ENCODE peak calls at places on chromosomes 5 and 9, in eight cellular contexts. One of them, this sample, is unnamed.

GRCh38 chr9:86624616-86625015 is 270.4 kb upstream of the TUT7 start:
- DNase-seq in tibial nerve: no peak
- DNase-seq in sigmoid colon: no peak
- DNase-seq in HepG2: no peak
- DNase-seq in transverse colon: no peak
- DNase-seq in ovary: no peak
- DNase-seq in A549: no peak
- DNase-seq in GM12878: no peak
- DNase-seq in this sample: no peak

GRCh38 chr5:165134146-165134545 is 1628.7 kb downstream of the MAT2B start:
- DNase-seq in GM12878: no peak
- DNase-seq in sigmoid colon: no peak
- DNase-seq in transverse colon: no peak
- DNase-seq in A549: no peak
- DNase-seq in ovary: no peak
- DNase-seq in tibial nerve: no peak
- DNase-seq in HepG2: no peak
- DNase-seq in this sample: no peak

GRCh38 chr5:163938595-163938994 is 433.2 kb downstream of the MAT2B start:
- DNase-seq in sigmoid colon: no peak
- DNase-seq in tibial nerve: no peak
- DNase-seq in ovary: no peak
- DNase-seq in GM12878: no peak
- DNase-seq in transverse colon: no peak
- DNase-seq in A549: no peak
- DNase-seq in HepG2: peak
- DNase-seq in this sample: no peak

GRCh38 chr5:87004101-87004500 is 263.6 kb upstream of the RASA1 start:
- DNase-seq in HepG2: no peak
- DNase-seq in GM12878: no peak
- DNase-seq in transverse colon: no peak
- DNase-seq in tibial nerve: no peak
- DNase-seq in sigmoid colon: no peak
- DNase-seq in A549: no peak
- DNase-seq in ovary: no peak
- DNase-seq in this sample: no peak

GRCh38 chr5:151673421-151673820 is 13.3 kb downstream of the SPARC start:
- DNase-seq in transverse colon: no peak
- DNase-seq in tibial nerve: no peak
- DNase-seq in A549: no peak
- DNase-seq in GM12878: no peak
- DNase-seq in HepG2: no peak
- DNase-seq in ovary: no peak
- DNase-seq in sigmoid colon: no peak
- DNase-seq in this sample: no peak

GRCh38 chr5:6574537-6574936 is 58.3 kb downstream of the NSUN2 start:
- DNase-seq in HepG2: no peak
- DNase-seq in GM12878: no peak
- DNase-seq in tibial nerve: no peak
- DNase-seq in sigmoid colon: no peak
- DNase-seq in ovary: no peak
- DNase-seq in transverse colon: no peak
- DNase-seq in A549: no peak
- DNase-seq in this sample: no peak

GRCh38 chr9:110672873-110673508 is 4.4 kb downstream of the MUSK start:
- DNase-seq in A549: no peak
- DNase-seq in GM12878: no peak
- DNase-seq in HepG2: no peak
- DNase-seq in tibial nerve: no peak
- DNase-seq in transverse colon: no peak
- DNase-seq in sigmoid colon: no peak
- DNase-seq in ovary: no peak
- DNase-seq in this sample: no peak

GRCh38 chr5:66793049-66793448 is 196.9 kb downstream of the MAST4 start:
- DNase-seq in GM12878: no peak
- DNase-seq in HepG2: no peak
- DNase-seq in ovary: no peak
- DNase-seq in A549: no peak
- DNase-seq in sigmoid colon: no peak
- DNase-seq in transverse colon: no peak
- DNase-seq in tibial nerve: no peak
- DNase-seq in this sample: no peak

GRCh38 chr5:10448754-10449345 is 7.2 kb downstream of the ROPN1L start:
- DNase-seq in sigmoid colon: no peak
- DNase-seq in A549: no peak
- DNase-seq in transverse colon: no peak
- DNase-seq in ovary: no peak
- DNase-seq in tibial nerve: no peak
- DNase-seq in GM12878: no peak
- DNase-seq in HepG2: no peak
- DNase-seq in this sample: no peak

GRCh38 chr5:119368238-119368630 is 12.4 kb downstream of the TNFAIP8 start:
- DNase-seq in tibial nerve: no peak
- DNase-seq in A549: no peak
- DNase-seq in HepG2: no peak
- DNase-seq in ovary: no peak
- DNase-seq in GM12878: peak
- DNase-seq in sigmoid colon: no peak
- DNase-seq in transverse colon: no peak
- DNase-seq in this sample: no peak

GRCh38 chr9:134336174-134336705 is 10.0 kb downstream of the RXRA start:
- DNase-seq in HepG2: no peak
- DNase-seq in tibial nerve: no peak
- DNase-seq in ovary: no peak
- DNase-seq in transverse colon: peak
- DNase-seq in A549: no peak
- DNase-seq in sigmoid colon: no peak
- DNase-seq in GM12878: no peak
- DNase-seq in this sample: no peak

GRCh38 chr5:57032151-57032551 is 80.2 kb upstream of the MIER3 start:
- DNase-seq in ovary: no peak
- DNase-seq in sigmoid colon: no peak
- DNase-seq in tibial nerve: no peak
- DNase-seq in A549: peak
- DNase-seq in transverse colon: peak
- DNase-seq in HepG2: peak
- DNase-seq in GM12878: no peak
- DNase-seq in this sample: no peak

GRCh38 chr5:103450333-103451061 is 112.1 kb downstream of the NUDT12 start:
- DNase-seq in GM12878: no peak
- DNase-seq in sigmoid colon: no peak
- DNase-seq in HepG2: no peak
- DNase-seq in ovary: no peak
- DNase-seq in tibial nerve: no peak
- DNase-seq in A549: no peak
- DNase-seq in transverse colon: no peak
- DNase-seq in this sample: no peak

GRCh38 chr5:39231705-39232525 is 12.6 kb upstream of the FYB1 start:
- DNase-seq in sigmoid colon: no peak
- DNase-seq in A549: peak
- DNase-seq in GM12878: peak
- DNase-seq in tibial nerve: no peak
- DNase-seq in HepG2: peak
- DNase-seq in transverse colon: no peak
- DNase-seq in ovary: no peak
- DNase-seq in this sample: no peak

GRCh38 chr5:3389471-3390026 is 206.1 kb upstream of the IRX1 start:
- DNase-seq in A549: no peak
- DNase-seq in ovary: no peak
- DNase-seq in tibial nerve: no peak
- DNase-seq in GM12878: no peak
- DNase-seq in transverse colon: no peak
- DNase-seq in HepG2: no peak
- DNase-seq in sigmoid colon: no peak
- DNase-seq in this sample: no peak

GRCh38 chr5:6081727-6082210 is 296.6 kb downstream of the MED10 start:
- DNase-seq in tibial nerve: no peak
- DNase-seq in HepG2: no peak
- DNase-seq in A549: no peak
- DNase-seq in transverse colon: no peak
- DNase-seq in ovary: no peak
- DNase-seq in sigmoid colon: no peak
- DNase-seq in GM12878: no peak
- DNase-seq in this sample: no peak

GRCh38 chr9:125674981-125675973 is 31.7 kb downstream of the MAPKAP1 start:
- DNase-seq in GM12878: no peak
- DNase-seq in HepG2: peak
- DNase-seq in ovary: no peak
- DNase-seq in transverse colon: no peak
- DNase-seq in A549: peak
- DNase-seq in sigmoid colon: no peak
- DNase-seq in tibial nerve: no peak
- DNase-seq in this sample: no peak

GRCh38 chr9:79257671-79258410 is 313.9 kb upstream of the TLE4 start:
- DNase-seq in ovary: no peak
- DNase-seq in HepG2: no peak
- DNase-seq in sigmoid colon: no peak
- DNase-seq in A549: no peak
- DNase-seq in tibial nerve: no peak
- DNase-seq in GM12878: no peak
- DNase-seq in transverse colon: no peak
- DNase-seq in this sample: no peak
- TF ChIP-seq EP300 in ovary: no peak
- TF ChIP-seq EP300 in HepG2: no peak
- TF ChIP-seq EP300 in sigmoid colon: no peak
- TF ChIP-seq EP300 in A549: no peak
- TF ChIP-seq EP300 in tibial nerve: no peak
- TF ChIP-seq EP300 in GM12878: no peak
- TF ChIP-seq EP300 in transverse colon: no peak
- TF ChIP-seq EP300 in this sample: no peak

GRCh38 chr9:72949918-72950325 is 2.9 kb downstream of the ALDH1A1 start:
- DNase-seq in sigmoid colon: no peak
- DNase-seq in ovary: no peak
- DNase-seq in tibial nerve: no peak
- DNase-seq in GM12878: no peak
- DNase-seq in transverse colon: no peak
- DNase-seq in HepG2: no peak
- DNase-seq in A549: peak
- DNase-seq in this sample: no peak
- H3K4me3 ChIP-seq in sigmoid colon: peak
- H3K4me3 ChIP-seq in ovary: peak
- H3K4me3 ChIP-seq in tibial nerve: peak
- H3K4me3 ChIP-seq in GM12878: no peak
- H3K4me3 ChIP-seq in transverse colon: peak
- H3K4me3 ChIP-seq in HepG2: peak
- H3K4me3 ChIP-seq in A549: peak
- H3K4me3 ChIP-seq in this sample: peak

GRCh38 chr9:121505903-121506640 is 6.4 kb upstream of the GGTA1 start:
- DNase-seq in sigmoid colon: no peak
- DNase-seq in HepG2: no peak
- DNase-seq in GM12878: no peak
- DNase-seq in A549: no peak
- DNase-seq in transverse colon: no peak
- DNase-seq in ovary: no peak
- DNase-seq in tibial nerve: no peak
- DNase-seq in this sample: no peak
- TF ChIP-seq EP300 in sigmoid colon: no peak
- TF ChIP-seq EP300 in HepG2: no peak
- TF ChIP-seq EP300 in GM12878: no peak
- TF ChIP-seq EP300 in A549: no peak
- TF ChIP-seq EP300 in transverse colon: no peak
- TF ChIP-seq EP300 in ovary: no peak
- TF ChIP-seq EP300 in tibial nerve: no peak
- TF ChIP-seq EP300 in this sample: no peak

GRCh38 chr5:117719413-117719812 is 1144.8 kb upstream of the SEMA6A start:
- DNase-seq in HepG2: no peak
- DNase-seq in tibial nerve: no peak
- DNase-seq in sigmoid colon: no peak
- DNase-seq in transverse colon: no peak
- DNase-seq in ovary: no peak
- DNase-seq in A549: no peak
- DNase-seq in GM12878: no peak
- DNase-seq in this sample: no peak
- H3K4me3 ChIP-seq in HepG2: no peak
- H3K4me3 ChIP-seq in tibial nerve: no peak
- H3K4me3 ChIP-seq in sigmoid colon: no peak
- H3K4me3 ChIP-seq in transverse colon: no peak
- H3K4me3 ChIP-seq in ovary: no peak
- H3K4me3 ChIP-seq in A549: no peak
- H3K4me3 ChIP-seq in GM12878: no peak
- H3K4me3 ChIP-seq in this sample: no peak

GRCh38 chr9:137479892-137480685 is 21.0 kb upstream of the NSMF start:
- DNase-seq in transverse colon: no peak
- DNase-seq in sigmoid colon: no peak
- DNase-seq in A549: no peak
- DNase-seq in tibial nerve: no peak
- DNase-seq in ovary: no peak
- DNase-seq in GM12878: no peak
- DNase-seq in HepG2: no peak
- DNase-seq in this sample: peak
- TF ChIP-seq EP300 in transverse colon: no peak
- TF ChIP-seq EP300 in sigmoid colon: no peak
- TF ChIP-seq EP300 in A549: no peak
- TF ChIP-seq EP300 in tibial nerve: no peak
- TF ChIP-seq EP300 in ovary: no peak
- TF ChIP-seq EP300 in GM12878: no peak
- TF ChIP-seq EP300 in HepG2: no peak
- TF ChIP-seq EP300 in this sample: no peak

GRCh38 chr5:54227109-54227508 is 83.3 kb downstream of the ARL15 start:
- DNase-seq in transverse colon: no peak
- DNase-seq in GM12878: no peak
- DNase-seq in A549: no peak
- DNase-seq in tibial nerve: no peak
- DNase-seq in HepG2: no peak
- DNase-seq in ovary: no peak
- DNase-seq in sigmoid colon: no peak
- DNase-seq in this sample: no peak
- H3K4me3 ChIP-seq in transverse colon: no peak
- H3K4me3 ChIP-seq in GM12878: no peak
- H3K4me3 ChIP-seq in A549: no peak
- H3K4me3 ChIP-seq in tibial nerve: no peak
- H3K4me3 ChIP-seq in HepG2: no peak
- H3K4me3 ChIP-seq in ovary: no peak
- H3K4me3 ChIP-seq in sigmoid colon: no peak
- H3K4me3 ChIP-seq in this sample: no peak

GRCh38 chr5:7802855-7803254 is 48.1 kb downstream of the CFAP90 start:
- DNase-seq in ovary: no peak
- DNase-seq in A549: no peak
- DNase-seq in transverse colon: no peak
- DNase-seq in sigmoid colon: no peak
- DNase-seq in GM12878: no peak
- DNase-seq in tibial nerve: no peak
- DNase-seq in HepG2: no peak
- DNase-seq in this sample: no peak

GRCh38 chr5:7805379-7805778 is 45.6 kb downstream of the CFAP90 start:
- DNase-seq in GM12878: no peak
- DNase-seq in ovary: no peak
- DNase-seq in tibial nerve: no peak
- DNase-seq in A549: no peak
- DNase-seq in transverse colon: no peak
- DNase-seq in HepG2: peak
- DNase-seq in sigmoid colon: no peak
- DNase-seq in this sample: no peak

GRCh38 chr5:7801898-7802614 is 48.9 kb downstream of the CFAP90 start:
- DNase-seq in GM12878: no peak
- DNase-seq in tibial nerve: no peak
- DNase-seq in A549: no peak
- DNase-seq in ovary: no peak
- DNase-seq in sigmoid colon: no peak
- DNase-seq in transverse colon: no peak
- DNase-seq in HepG2: no peak
- DNase-seq in this sample: no peak
- TF ChIP-seq EP300 in GM12878: no peak
- TF ChIP-seq EP300 in tibial nerve: no peak
- TF ChIP-seq EP300 in A549: no peak
- TF ChIP-seq EP300 in ovary: no peak
- TF ChIP-seq EP300 in sigmoid colon: no peak
- TF ChIP-seq EP300 in transverse colon: no peak
- TF ChIP-seq EP300 in HepG2: no peak
- TF ChIP-seq EP300 in this sample: no peak

This sample was measured in suprapubic skin.